ENCODE peak calls at places on chromosomes 16 and 17, in nine cellular contexts. C, N, L, T, U, D, V, J and F are unnamed samples.

GRCh38 chr17:45227101-45227591 is 5.5 kb downstream of the FMNL1 start:
- DNase-seq in V (no peak), U (no peak), D (peak; percentile 83), C (no peak), L (peak; percentile 66), J (no peak), T (no peak), N (no peak), F (peak; percentile 22)

GRCh38 chr17:962166-962565 is 17.4 kb downstream of the NXN start:
- DNase-seq in J (no peak), C (no peak), D (no peak), N (no peak), V (no peak), T (no peak), L (no peak), U (no peak), F (no peak)

GRCh38 chr16:85088570-85089214 is 23.6 kb downstream of the CIBAR2 start:
- DNase-seq in J (no peak), V (no peak), D (no peak), U (no peak), C (no peak), L (no peak), N (no peak), T (no peak), F (no peak)

GRCh38 chr17:73604046-73604445 is 40.2 kb downstream of the SDK2 start:
- DNase-seq in L (no peak), C (no peak), D (no peak), N (no peak), U (no peak), J (no peak), T (no peak), V (no peak), F (no peak)

GRCh38 chr17:82228278-82228841 is 482 bp upstream of the SLC16A3 start:
- DNase-seq in U (no peak), T (peak; percentile 66), C (peak; percentile 59), L (peak; percentile 80), V (no peak), D (peak; percentile 97), J (no peak), N (peak; percentile 80), F (peak; percentile 43)

GRCh38 chr16:20862162-20862960 is 37.8 kb downstream of the DCUN1D3 start:
- DNase-seq in U (no peak), N (no peak), V (no peak), T (no peak), C (no peak), L (no peak), D (no peak), J (no peak), F (no peak)

GRCh38 chr17:14144513-14144912 is 75.2 kb downstream of the COX10 start:
- DNase-seq in L (no peak), V (no peak), U (no peak), D (no peak), T (no peak), C (no peak), J (no peak), N (no peak), F (no peak)

GRCh38 chr17:33531311-33531710 is 238.2 kb upstream of the ASIC2 start:
- DNase-seq in T (no peak), D (no peak), C (no peak), N (no peak), J (no peak), V (no peak), U (no peak), L (no peak), F (no peak)

GRCh38 chr17:11825902-11826301 is 171.4 kb downstream of the ZNF18 start:
- DNase-seq in L (no peak), N (no peak), U (no peak), J (no peak), V (no peak), C (no peak), T (no peak), D (no peak), F (no peak)

GRCh38 chr16:69410285-69410990 is 14.0 kb upstream of the CYB5B start:
- DNase-seq in V (no peak), T (no peak), J (peak; percentile 69), L (no peak), D (no peak), N (no peak), C (no peak), U (no peak), F (no peak)

GRCh38 chr17:29078183-29079045 is 35.5 kb downstream of the PIPOX start:
- DNase-seq in U (no peak), N (no peak), J (peak; percentile 23), V (no peak), T (no peak), C (no peak), L (no peak), D (no peak), F (no peak)

GRCh38 chr17:80218391-80218790 is 1.7 kb downstream of the SGSH start:
- DNase-seq in L (no peak), N (no peak), T (no peak), C (no peak), U (no peak), V (no peak), J (no peak), D (no peak), F (peak; percentile 63)

GRCh38 chr16:56631832-56632159 is 663 bp upstream of the MT1M start:
- DNase-seq in U (no peak), T (no peak), N (no peak), C (no peak), V (no peak), D (no peak), J (no peak), L (no peak), F (no peak)

GRCh38 chr16:56631197-56631596 is 1.3 kb upstream of the MT1M start:
- DNase-seq in V (no peak), L (no peak), N (no peak), U (no peak), J (no peak), D (no peak), T (no peak), C (no peak), F (no peak)

GRCh38 chr16:56630134-56630533 is 2.3 kb upstream of the MT1M start:
- DNase-seq in N (no peak), D (no peak), U (no peak), J (no peak), C (no peak), V (no peak), T (no peak), L (no peak), F (no peak)

GRCh38 chr16:56628486-56629035 is 3.0 kb downstream of the MT1E start:
- DNase-seq in C (no peak), N (no peak), J (no peak), L (no peak), T (no peak), U (no peak), D (no peak), V (no peak), F (no peak)

DNA sequence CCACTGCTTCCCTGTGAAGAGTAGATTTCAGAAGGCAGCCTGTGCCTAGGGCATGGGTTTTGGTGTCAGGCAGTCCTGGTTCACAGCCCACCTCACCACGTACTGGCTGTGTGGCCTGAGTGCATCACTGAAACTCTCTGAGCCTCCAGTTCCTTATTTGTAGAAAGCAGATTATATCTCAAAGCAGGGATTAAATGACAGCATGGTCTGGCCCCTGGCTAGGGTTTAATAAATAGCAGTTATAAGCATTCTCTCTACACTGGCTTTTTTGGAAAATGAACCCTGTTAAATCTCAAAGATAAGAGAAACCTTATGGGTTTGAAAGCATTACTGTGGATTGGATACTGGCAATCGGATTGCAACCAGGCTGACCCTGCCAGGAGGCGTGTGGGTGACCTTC is 2.9 kb upstream of the MT1M start:
- DNase-seq in J (no peak), V (no peak), D (no peak), N (no peak), C (no peak), L (no peak), U (no peak), T (no peak), F (no peak)
- H3K27ac ChIP-seq in J (peak overlapping the region; percentile 38), V (no peak overlapping the region), D (no peak overlapping the region), N (no peak overlapping the region), C (peak overlapping the region; percentile 45), L (no peak overlapping the region), U (peak overlapping the region; percentile 99), T (no peak overlapping the region), F (no peak overlapping the region)

DNA sequence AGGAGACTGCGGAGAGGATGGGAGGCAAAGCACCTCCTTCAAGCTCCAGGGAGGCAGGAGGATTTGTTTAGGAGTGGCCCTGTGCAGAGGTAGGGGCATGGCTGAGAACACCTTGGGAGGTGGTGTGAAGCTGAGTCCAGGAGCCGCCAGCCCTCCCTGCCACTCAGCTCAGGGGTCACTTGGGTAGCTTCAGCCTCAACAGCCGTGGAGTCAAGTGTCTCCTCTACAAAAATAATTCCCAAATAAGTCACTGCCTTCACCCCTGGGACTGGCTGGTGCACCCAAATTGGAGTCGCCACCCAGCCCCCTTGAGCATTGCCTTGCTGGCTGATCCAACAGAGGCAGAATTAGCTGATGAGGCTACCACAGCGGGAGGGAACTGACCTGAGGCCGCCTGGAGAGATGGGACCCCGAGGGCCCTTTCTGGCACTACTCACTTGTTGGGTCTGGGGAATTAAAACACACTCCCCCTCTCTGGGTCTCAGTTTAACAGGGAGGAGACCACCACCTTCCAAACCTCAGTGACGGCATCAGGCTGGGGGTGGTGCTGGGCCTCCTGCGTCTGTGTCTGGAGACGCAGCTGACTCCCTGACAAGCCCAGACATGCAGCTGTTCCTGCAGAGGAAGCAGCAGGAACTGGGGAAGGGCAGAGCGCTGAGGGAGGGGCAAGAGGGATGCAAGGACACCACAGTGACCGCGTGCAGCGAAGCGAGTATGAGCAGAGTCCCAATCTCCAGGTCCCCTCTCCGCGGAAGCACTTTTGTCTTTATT is 87.9 kb upstream of the TOB1 start:
- DNase-seq in C (peak; percentile 74), V (no peak), T (peak; percentile 51), N (peak; percentile 80), L (peak; percentile 43), J (peak; percentile 91), U (no peak), D (no peak), F (no peak)
- H3K4me3 ChIP-seq in C (no peak overlapping the region), V (no peak overlapping the region), T (no peak overlapping the region), N (no peak overlapping the region), L (no peak overlapping the region), J (no peak overlapping the region), U (no peak overlapping the region), D (no peak overlapping the region), F (no peak overlapping the region)

GRCh38 chr16:13438064-13438463 is 481.9 kb upstream of the ERCC4 start:
- DNase-seq in L (no peak), N (no peak), T (no peak), U (no peak), J (no peak), V (no peak), D (no peak), C (no peak), F (no peak)
- H3K27me3 ChIP-seq in L (no peaks in the 10 kb centered on the region), N (no peaks in the 10 kb centered on the region), T (peaks cover 11% of the 10 kb centered on the region), U (peaks cover 5% of the 10 kb centered on the region), J (no peaks in the 10 kb centered on the region), V (no peaks in the 10 kb centered on the region), D (no peaks in the 10 kb centered on the region), C (no peaks in the 10 kb centered on the region), F (no peaks in the 10 kb centered on the region)

GRCh38 chr16:68264128-68265077 is at the start of gene SLC7A6:
- DNase-seq in V (peak; percentile 76), N (peak; percentile 85), T (peak; percentile 80), L (peak; percentile 82), C (peak; percentile 78), J (peak; percentile 80), U (peak; percentile 72), D (peak; percentile 95), F (peak; percentile 68)
- H3K27ac ChIP-seq in V (peak within 1 kb of the TSS; percentile 98), N (peak within 1 kb of the TSS; percentile 97), T (peak within 1 kb of the TSS; percentile 99), L (peak within 1 kb of the TSS; percentile 94), C (peak within 1 kb of the TSS; percentile 100), J (peak within 1 kb of the TSS; percentile 98), U (peak within 1 kb of the TSS; percentile 96), D (peak within 1 kb of the TSS; percentile 92), F (peak within 1 kb of the TSS; percentile 55)